ENCODE peak calls at places on chromosome 9, in ten cellular contexts. G, E, U, O, R, K, Y, J, D and Z are unnamed samples.

GRCh38 chr9:125388978-125389377 is 127.4 kb downstream of the GAPVD1 start:
- DNase-seq in G (no peak), E (no peak), U (no peak), O (no peak), R (no peak), K (no peak), Y (no peak), J (no peak), D (no peak), Z (no peak)

GRCh38 chr9:122265265-122265900 is 701 bp downstream of the MRRF start:
- DNase-seq in G (peak), E (no peak), U (no peak), O (peak), R (no peak), K (no peak), Y (no peak), J (no peak), D (peak), Z (no peak)

GRCh38 chr9:117448066-117448465 is 33.2 kb upstream of the ASTN2 start:
- DNase-seq in G (no peak), E (no peak), U (no peak), O (no peak), R (no peak), K (no peak), Y (no peak), J (no peak), D (no peak), Z (no peak)

GRCh38 chr9:34578241-34579096 is 11.1 kb downstream of the CNTFR start:
- DNase-seq in G (no peak), E (no peak), U (peak), O (peak), R (peak), K (no peak), Y (peak), J (no peak), D (no peak), Z (no peak)

GRCh38 chr9:84481819-84482218 is 141.3 kb upstream of the SLC28A3 start:
- DNase-seq in G (no peak), E (no peak), U (no peak), O (no peak), R (no peak), K (no peak), Y (no peak), J (no peak), D (no peak), Z (no peak)

GRCh38 chr9:79482078-79482477 is 89.7 kb upstream of the TLE4 start:
- DNase-seq in G (no peak), E (no peak), U (no peak), O (no peak), R (peak), K (no peak), Y (no peak), J (no peak), D (no peak), Z (no peak)

GRCh38 chr9:69877852-69878507 is 57.4 kb downstream of the CFAP95 start:
- DNase-seq in G (peak), E (no peak), U (peak), O (peak), R (peak), K (no peak), Y (no peak), J (no peak), D (peak), Z (no peak)

GRCh38 chr9:20725675-20726074 is 41.6 kb downstream of the FOCAD start:
- DNase-seq in G (no peak), E (no peak), U (no peak), O (no peak), R (no peak), K (no peak), Y (no peak), J (no peak), D (no peak), Z (no peak)

GRCh38 chr9:131178382-131178781 is 53.0 kb downstream of the NUP214 start:
- DNase-seq in G (peak), E (peak), U (peak), O (peak), R (peak), K (peak), Y (peak), J (peak), D (peak), Z (peak)

GRCh38 chr9:123365287-123365880 is 9.4 kb downstream of the CRB2 start:
- DNase-seq in G (no peak), E (no peak), U (no peak), O (no peak), R (no peak), K (no peak), Y (no peak), J (no peak), D (no peak), Z (no peak)

GRCh38 chr9:89435315-89435823 is 62.5 kb downstream of the SEMA4D start:
- DNase-seq in G (no peak), E (peak), U (peak), O (no peak), R (no peak), K (no peak), Y (no peak), J (no peak), D (no peak), Z (no peak)

GRCh38 chr9:36191290-36191645 is 547 bp downstream of the CLTA start:
- DNase-seq in G (no peak), E (peak), U (no peak), O (peak), R (peak), K (peak), Y (no peak), J (no peak), D (no peak), Z (no peak)